ENCODE peak calls at places on chromosomes 6 and 20, in five cellular contexts. M is cardiac muscle cell; L is activated B cell treated with CpG ODN at 0.5 μM for 24 hours; Q is RPMI8226; R is activated T-helper 1 cell treated with anti-CD3 and anti-CD28 coated beads, Interleukin-2, amount 50 U/mL, for 16 hours. A is an unnamed sample.

GRCh38 chr20:56516631-56517030 is 7.9 kb upstream of the FAM209A start:
- DNase-seq in M (no peak), L (no peak), Q (no peak), R (no peak), A (no peak)

GRCh38 chr6:157751547-157752200 is 71.4 kb upstream of the SNX9 start:
- DNase-seq in M (no peak), L (no peak), Q (no peak), R (no peak), A (peak)

GRCh38 chr6:35611235-35611634 is 77.5 kb downstream of the FKBP5 start:
- DNase-seq in M (peak), L (no peak), Q (peak), R (no peak), A (no peak)

GRCh38 chr20:38117635-38118034 is 47.4 kb downstream of the TGM2 start:
- DNase-seq in M (peak), L (no peak), Q (no peak), R (no peak), A (peak)

GRCh38 chr6:14881399-14881798 is 364.5 kb upstream of the JARID2 start:
- DNase-seq in M (peak), L (no peak), Q (no peak), R (no peak), A (peak)

GRCh38 chr6:167089243-167090142 is 33.4 kb upstream of the CCR6 start:
- DNase-seq in M (no peak), L (no peak), Q (no peak), R (no peak), A (no peak)

GRCh38 chr6:143079325-143079640 is 18.6 kb downstream of the AIG1 start:
- DNase-seq in M (no peak), L (no peak), Q (no peak), R (no peak), A (no peak)

GRCh38 chr6:125046107-125046925 is 84.1 kb downstream of the RNF217 start:
- DNase-seq in M (no peak), L (no peak), Q (no peak), R (no peak), A (no peak)

GRCh38 chr6:157488635-157489226 is 107.7 kb downstream of the ZDHHC14 start:
- DNase-seq in M (no peak), L (no peak), Q (no peak), R (no peak), A (no peak)

GRCh38 chr6:36599791-36600209 is 5.6 kb downstream of the SRSF3 start:
- DNase-seq in M (peak), L (no peak), Q (no peak), R (peak), A (peak)

GRCh38 chr6:4049246-4049645 is 29.7 kb downstream of the FAM217A start:
- DNase-seq in M (no peak), L (no peak), Q (no peak), R (no peak), A (peak)

GRCh38 chr6:117548797-117549301 is 53.5 kb downstream of the GOPC start:
- DNase-seq in M (peak), L (no peak), Q (no peak), R (no peak), A (peak)

GRCh38 chr20:43911066-43911465 is 3.6 kb upstream of the TOX2 start:
- DNase-seq in M (peak), L (no peak), Q (no peak), R (no peak), A (peak)

GRCh38 chr6:163728442-163729126 is 314.1 kb downstream of the QKI start:
- DNase-seq in M (no peak), L (no peak), Q (no peak), R (no peak), A (no peak)

GRCh38 chr20:63588641-63589041 is 14.6 kb upstream of the HELZ2 start:
- DNase-seq in M (no peak), L (no peak), Q (no peak), R (no peak), A (no peak)

GRCh38 chr20:53497246-53497645 is 96.4 kb downstream of the ZNF217 start:
- DNase-seq in M (no peak), L (no peak), Q (no peak), R (no peak), A (no peak)

GRCh38 chr6:135522975-135523692 is 25.6 kb upstream of the AHI1 start:
- DNase-seq in M (peak), L (no peak), Q (no peak), R (no peak), A (no peak)

A was measured in lung microvascular endothelial cell.